ENCODE peak calls at places on chromosomes 5 and 9, in six cellular contexts. One of them, this sample, is unnamed.

GRCh38 chr5:40606077-40606765 is 73.5 kb upstream of the PTGER4 start:
- DNase-seq in GM06990: no peak
- DNase-seq in heart left ventricle: no peak
- DNase-seq in heart right ventricle: no peak
- DNase-seq in cardiac fibroblast: peak; percentile 67
- DNase-seq in upper lobe of left lung: no peak
- DNase-seq in this sample: no peak

GRCh38 chr5:84378961-84379360 is 5.7 kb downstream of the EDIL3 start:
- DNase-seq in upper lobe of left lung: no peak
- DNase-seq in heart right ventricle: no peak
- DNase-seq in cardiac fibroblast: peak; percentile 75
- DNase-seq in heart left ventricle: no peak
- DNase-seq in GM06990: no peak
- DNase-seq in this sample: no peak

GRCh38 chr5:76715484-76715733 is 517 bp upstream of the F2R start:
- DNase-seq in upper lobe of left lung: no peak
- DNase-seq in heart left ventricle: no peak
- DNase-seq in GM06990: peak; percentile 42
- DNase-seq in heart right ventricle: no peak
- DNase-seq in cardiac fibroblast: no peak
- DNase-seq in this sample: no peak

GRCh38 chr5:71865202-71865601 is 146.1 kb downstream of the CARTPT start:
- DNase-seq in cardiac fibroblast: peak; percentile 61
- DNase-seq in GM06990: no peak
- DNase-seq in heart left ventricle: no peak
- DNase-seq in heart right ventricle: no peak
- DNase-seq in upper lobe of left lung: no peak
- DNase-seq in this sample: no peak

GRCh38 chr9:18149457-18150011 is 324.4 kb upstream of the ADAMTSL1 start:
- DNase-seq in heart left ventricle: no peak
- DNase-seq in cardiac fibroblast: no peak
- DNase-seq in GM06990: no peak
- DNase-seq in upper lobe of left lung: no peak
- DNase-seq in heart right ventricle: no peak
- DNase-seq in this sample: no peak

GRCh38 chr9:94692601-94693000 is 33.9 kb upstream of the AOPEP start:
- DNase-seq in heart left ventricle: no peak
- DNase-seq in heart right ventricle: no peak
- DNase-seq in cardiac fibroblast: no peak
- DNase-seq in GM06990: no peak
- DNase-seq in upper lobe of left lung: no peak
- DNase-seq in this sample: no peak

GRCh38 chr9:21481470-21482057 is 549 bp downstream of the IFNE start:
- DNase-seq in cardiac fibroblast: no peak
- DNase-seq in heart right ventricle: no peak
- DNase-seq in heart left ventricle: no peak
- DNase-seq in GM06990: no peak
- DNase-seq in upper lobe of left lung: no peak
- DNase-seq in this sample: no peak

GRCh38 chr9:35746583-35746982 is 2.4 kb downstream of the GBA2 start:
- DNase-seq in cardiac fibroblast: peak; percentile 50
- DNase-seq in upper lobe of left lung: no peak
- DNase-seq in heart left ventricle: no peak
- DNase-seq in heart right ventricle: no peak
- DNase-seq in GM06990: no peak
- DNase-seq in this sample: no peak

GRCh38 chr5:134252671-134253070 is 26.8 kb upstream of the PPP2CA start:
- DNase-seq in cardiac fibroblast: peak; percentile 95
- DNase-seq in upper lobe of left lung: no peak
- DNase-seq in GM06990: no peak
- DNase-seq in heart left ventricle: no peak
- DNase-seq in heart right ventricle: no peak
- DNase-seq in this sample: no peak

GRCh38 chr5:67015577-67016290 is 180.9 kb downstream of the CD180 start:
- DNase-seq in heart right ventricle: no peak
- DNase-seq in cardiac fibroblast: peak; percentile 40
- DNase-seq in heart left ventricle: no peak
- DNase-seq in GM06990: no peak
- DNase-seq in upper lobe of left lung: no peak
- DNase-seq in this sample: no peak

GRCh38 chr5:178785999-178786398 is 55.5 kb upstream of the ZNF354A start:
- DNase-seq in cardiac fibroblast: peak; percentile 75
- DNase-seq in GM06990: no peak
- DNase-seq in heart left ventricle: no peak
- DNase-seq in upper lobe of left lung: no peak
- DNase-seq in heart right ventricle: no peak
- DNase-seq in this sample: no peak

GRCh38 chr9:122087406-122088200 is 5.5 kb downstream of the TTLL11 start:
- DNase-seq in cardiac fibroblast: peak; percentile 11
- DNase-seq in GM06990: no peak
- DNase-seq in heart left ventricle: no peak
- DNase-seq in heart right ventricle: no peak
- DNase-seq in upper lobe of left lung: no peak
- DNase-seq in this sample: no peak

GRCh38 chr9:2991292-2991691 is 147.4 kb upstream of the PUM3 start:
- DNase-seq in GM06990: no peak
- DNase-seq in heart left ventricle: no peak
- DNase-seq in heart right ventricle: no peak
- DNase-seq in cardiac fibroblast: peak; percentile 1
- DNase-seq in upper lobe of left lung: no peak
- DNase-seq in this sample: no peak
- TF ChIP-seq CTCF in GM06990: no peak
- TF ChIP-seq CTCF in heart left ventricle: no peak
- TF ChIP-seq CTCF in heart right ventricle: no peak
- TF ChIP-seq CTCF in cardiac fibroblast: peak; percentile 14
- TF ChIP-seq CTCF in upper lobe of left lung: no peak
- TF ChIP-seq CTCF in this sample: no peak

DNA sequence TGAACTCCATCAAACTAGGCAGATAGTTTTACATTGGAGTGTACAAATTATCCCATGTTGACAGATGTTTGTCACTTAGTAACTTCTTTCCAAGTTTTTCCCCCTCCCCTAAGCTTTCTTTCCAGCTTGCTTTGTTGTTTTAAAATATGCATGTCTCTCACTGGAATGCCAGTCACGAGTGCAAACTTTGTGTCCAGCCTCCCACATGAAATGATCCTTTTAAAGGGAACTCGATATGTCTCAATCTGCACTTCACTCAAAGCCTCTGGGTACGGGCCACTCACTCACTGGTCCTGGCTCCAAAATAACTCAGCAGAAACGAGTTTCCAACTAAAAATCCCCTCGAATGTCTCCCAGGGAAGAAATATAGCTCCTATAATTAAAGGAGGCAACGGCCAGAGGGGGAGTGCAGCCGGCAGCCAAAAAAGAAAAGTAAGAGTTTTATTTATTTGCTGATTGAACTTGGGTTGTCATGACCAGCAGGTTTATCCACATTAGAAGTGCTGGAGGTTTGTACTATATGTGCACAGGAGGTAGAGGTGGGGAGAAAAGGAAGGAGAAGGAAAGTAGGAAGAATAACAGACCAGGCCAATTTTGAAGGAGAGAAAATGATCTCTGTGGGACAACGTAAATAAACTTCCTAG is 17.5 kb downstream of the NR2F1 start:
- DNase-seq in upper lobe of left lung: no peak
- DNase-seq in heart right ventricle: no peak
- DNase-seq in cardiac fibroblast: no peak
- DNase-seq in heart left ventricle: no peak
- DNase-seq in GM06990: no peak
- DNase-seq in this sample: no peak
- H3K4me3 ChIP-seq in upper lobe of left lung: no peak overlapping the region
- H3K4me3 ChIP-seq in heart right ventricle: no peak overlapping the region
- H3K4me3 ChIP-seq in cardiac fibroblast: no peak overlapping the region
- H3K4me3 ChIP-seq in heart left ventricle: no peak overlapping the region
- H3K4me3 ChIP-seq in GM06990: no peak overlapping the region
- H3K4me3 ChIP-seq in this sample: no peak overlapping the region

DNA sequence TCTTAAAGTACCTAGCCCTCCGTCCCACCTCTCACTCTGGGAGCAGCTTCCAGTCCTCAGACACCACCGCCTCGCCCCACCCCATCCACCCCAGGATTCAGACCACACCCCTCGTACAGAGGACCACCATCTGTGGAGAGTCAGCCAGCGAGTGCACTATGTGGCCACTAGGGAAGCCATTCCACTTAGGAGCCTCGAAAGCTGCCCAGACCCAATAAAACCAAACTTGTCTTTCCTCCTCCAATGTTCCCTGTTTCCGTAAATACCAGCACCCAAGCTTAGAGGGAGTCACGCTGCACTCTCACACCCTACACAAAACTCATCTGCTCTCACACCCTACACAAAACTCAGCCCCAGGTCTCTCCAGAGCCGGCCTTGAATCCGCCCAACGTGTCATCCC is 1.9 kb downstream of the GCNT4 start:
- DNase-seq in cardiac fibroblast: peak; percentile 35
- DNase-seq in GM06990: no peak
- DNase-seq in heart left ventricle: no peak
- DNase-seq in upper lobe of left lung: no peak
- DNase-seq in heart right ventricle: no peak
- DNase-seq in this sample: peak; percentile 18
- TF ChIP-seq CTCF in cardiac fibroblast: peak; percentile 43
- TF ChIP-seq CTCF in GM06990: peak; percentile 18
- TF ChIP-seq CTCF in heart left ventricle: no peak
- TF ChIP-seq CTCF in upper lobe of left lung: no peak
- TF ChIP-seq CTCF in heart right ventricle: no peak
- TF ChIP-seq CTCF in this sample: peak; percentile 19

GRCh38 chr5:15168397-15168796 is 296.8 kb upstream of the ANKH start:
- DNase-seq in upper lobe of left lung: no peak
- DNase-seq in heart left ventricle: no peak
- DNase-seq in heart right ventricle: no peak
- DNase-seq in GM06990: no peak
- DNase-seq in cardiac fibroblast: no peak
- DNase-seq in this sample: no peak

DNA sequence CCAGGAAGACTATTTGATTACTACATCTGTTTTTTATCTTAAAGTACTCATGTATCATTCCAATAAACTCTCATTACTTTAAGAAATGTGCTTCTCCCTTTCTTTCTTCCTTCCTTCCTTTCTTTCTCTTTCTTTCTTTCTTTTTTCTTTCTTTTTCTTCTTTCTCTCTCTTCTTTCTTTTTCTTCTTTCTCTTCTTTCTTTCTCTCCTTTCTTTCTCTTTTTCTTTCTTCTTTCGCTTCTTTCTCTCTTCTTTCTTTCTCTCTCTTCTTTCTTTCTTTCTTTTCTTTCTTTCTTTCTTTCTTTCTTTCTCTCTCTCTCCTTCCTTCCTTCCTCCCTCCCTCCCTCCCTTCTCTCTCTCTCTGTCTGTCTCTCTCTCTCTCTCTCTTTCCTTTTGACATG is 298.6 kb upstream of the ANKH start:
- DNase-seq in GM06990: no peak
- DNase-seq in heart right ventricle: no peak
- DNase-seq in heart left ventricle: no peak
- DNase-seq in cardiac fibroblast: no peak
- DNase-seq in upper lobe of left lung: no peak
- DNase-seq in this sample: no peak
- H3K4me3 ChIP-seq in GM06990: no peak overlapping the region
- H3K4me3 ChIP-seq in heart right ventricle: no peak overlapping the region
- H3K4me3 ChIP-seq in heart left ventricle: no peak overlapping the region
- H3K4me3 ChIP-seq in cardiac fibroblast: no peak overlapping the region
- H3K4me3 ChIP-seq in upper lobe of left lung: no peak overlapping the region
- H3K4me3 ChIP-seq in this sample: no peak overlapping the region

GRCh38 chr9:132896906-132897305 is 18.2 kb downstream of the SPACA9 start:
- DNase-seq in cardiac fibroblast: peak; percentile 8
- DNase-seq in heart left ventricle: peak; percentile 45
- DNase-seq in upper lobe of left lung: no peak
- DNase-seq in heart right ventricle: peak; percentile 20
- DNase-seq in GM06990: no peak
- DNase-seq in this sample: no peak
- TF ChIP-seq CTCF in cardiac fibroblast: no peak
- TF ChIP-seq CTCF in heart left ventricle: no peak
- TF ChIP-seq CTCF in upper lobe of left lung: no peak
- TF ChIP-seq CTCF in heart right ventricle: no peak
- TF ChIP-seq CTCF in GM06990: no peak
- TF ChIP-seq CTCF in this sample: no peak

DNA sequence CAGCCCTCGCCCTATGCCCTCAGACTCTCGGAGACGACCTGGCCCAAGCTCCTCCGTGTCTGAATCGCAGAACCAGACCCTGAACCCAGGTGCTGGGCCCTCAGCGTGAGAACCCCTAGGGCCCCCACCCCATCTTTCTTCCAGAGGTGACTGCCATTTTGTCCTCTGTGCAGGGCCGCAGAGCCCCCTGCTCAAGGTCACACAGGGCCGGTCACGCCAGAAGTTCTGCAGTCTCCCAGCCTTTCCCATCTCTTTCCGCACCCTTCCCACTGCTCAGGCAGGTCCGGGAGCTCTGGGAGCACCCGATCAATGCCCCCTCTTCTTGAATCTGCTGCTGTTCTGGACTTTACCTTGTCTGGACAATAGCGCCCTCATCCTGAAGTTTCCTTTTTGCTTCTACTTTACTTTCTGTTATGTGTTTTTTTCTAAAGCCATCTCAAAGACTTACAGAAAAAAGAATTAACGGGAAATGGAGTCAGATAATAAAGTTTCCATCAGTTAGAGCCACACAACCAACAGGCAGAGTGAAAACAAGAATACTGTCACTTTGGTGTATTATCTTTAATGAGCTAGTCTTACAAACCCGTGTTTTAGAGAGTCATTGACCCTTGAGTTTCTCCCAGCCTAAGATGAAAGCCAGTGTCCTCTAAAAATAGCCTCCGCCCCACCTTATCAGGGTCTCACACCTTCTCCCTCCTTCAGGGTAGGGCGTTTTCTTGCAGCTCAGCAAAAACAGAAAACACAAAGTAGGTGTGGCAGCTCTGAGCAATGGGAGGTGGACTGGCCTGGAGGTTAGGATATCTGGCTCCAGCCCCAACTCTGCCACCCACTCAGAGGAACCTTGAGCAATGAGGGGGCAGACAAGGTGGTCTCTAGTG is 1.8 kb downstream of the TMOD1 start:
- DNase-seq in upper lobe of left lung: no peak
- DNase-seq in heart left ventricle: no peak
- DNase-seq in cardiac fibroblast: no peak
- DNase-seq in GM06990: peak; percentile 30
- DNase-seq in heart right ventricle: peak; percentile 21
- DNase-seq in this sample: peak; percentile 50
- H3K4me3 ChIP-seq in upper lobe of left lung: no peak overlapping the region
- H3K4me3 ChIP-seq in heart left ventricle: peak overlapping the region; percentile 83
- H3K4me3 ChIP-seq in cardiac fibroblast: no peak overlapping the region
- H3K4me3 ChIP-seq in GM06990: peak overlapping the region; percentile 83
- H3K4me3 ChIP-seq in heart right ventricle: peak overlapping the region; percentile 86
- H3K4me3 ChIP-seq in this sample: peak overlapping the region; percentile 60

GRCh38 chr5:1343931-1344901 is 683 bp downstream of the CLPTM1L start:
- DNase-seq in cardiac fibroblast: peak; percentile 27
- DNase-seq in upper lobe of left lung: no peak
- DNase-seq in GM06990: no peak
- DNase-seq in heart right ventricle: no peak
- DNase-seq in heart left ventricle: no peak
- DNase-seq in this sample: peak; percentile 26

GRCh38 chr5:1342268-1342667 is 2.6 kb downstream of the CLPTM1L start:
- DNase-seq in heart right ventricle: no peak
- DNase-seq in upper lobe of left lung: no peak
- DNase-seq in GM06990: no peak
- DNase-seq in cardiac fibroblast: no peak
- DNase-seq in heart left ventricle: no peak
- DNase-seq in this sample: no peak

GRCh38 chr5:1344975-1345838 is at the start of gene CLPTM1L:
- DNase-seq in heart right ventricle: peak; percentile 81
- DNase-seq in GM06990: peak; percentile 91
- DNase-seq in cardiac fibroblast: peak; percentile 80
- DNase-seq in heart left ventricle: peak; percentile 93
- DNase-seq in upper lobe of left lung: peak; percentile 98
- DNase-seq in this sample: peak; percentile 92

GRCh38 chr5:1341863-1342262 is 3.0 kb downstream of the CLPTM1L start:
- DNase-seq in upper lobe of left lung: no peak
- DNase-seq in cardiac fibroblast: no peak
- DNase-seq in heart right ventricle: no peak
- DNase-seq in heart left ventricle: no peak
- DNase-seq in GM06990: peak; percentile 65
- DNase-seq in this sample: peak; percentile 73

GRCh38 chr5:1343315-1343751 is 1.6 kb downstream of the CLPTM1L start:
- DNase-seq in heart right ventricle: no peak
- DNase-seq in heart left ventricle: no peak
- DNase-seq in cardiac fibroblast: no peak
- DNase-seq in GM06990: no peak
- DNase-seq in upper lobe of left lung: no peak
- DNase-seq in this sample: no peak
- TF ChIP-seq CTCF in heart right ventricle: no peak
- TF ChIP-seq CTCF in heart left ventricle: no peak
- TF ChIP-seq CTCF in cardiac fibroblast: no peak
- TF ChIP-seq CTCF in GM06990: no peak
- TF ChIP-seq CTCF in upper lobe of left lung: no peak
- TF ChIP-seq CTCF in this sample: no peak

This sample was measured in GM12865.